ENCODE peak calls at places on chromosomes 3 and 15, in six cellular contexts. One of them, this sample, is unnamed.

GRCh38 chr15:40409366-40409765 is 3.8 kb downstream of the IVD start:
- DNase-seq in SJSA1: no peak
- DNase-seq in kidney glomerular epithelial cell: no peak
- DNase-seq in stimulated activated CD4-positive, alpha-beta T cell treated with anti-CD3 and anti-CD28 coated beads, Interleukin-2, amount 100 ng/mL, for 48 hours: no peak
- DNase-seq in HT-29: no peak
- DNase-seq in AML-193: no peak
- DNase-seq in this sample: peak

GRCh38 chr3:187085021-187085666 is 54.2 kb downstream of the RPL39L start:
- DNase-seq in SJSA1: no peak
- DNase-seq in kidney glomerular epithelial cell: no peak
- DNase-seq in stimulated activated CD4-positive, alpha-beta T cell treated with anti-CD3 and anti-CD28 coated beads, Interleukin-2, amount 100 ng/mL, for 48 hours: no peak
- DNase-seq in HT-29: no peak
- DNase-seq in AML-193: no peak
- DNase-seq in this sample: no peak

GRCh38 chr15:40014390-40014789 is 24.6 kb downstream of the SRP14 start:
- DNase-seq in SJSA1: no peak
- DNase-seq in kidney glomerular epithelial cell: no peak
- DNase-seq in stimulated activated CD4-positive, alpha-beta T cell treated with anti-CD3 and anti-CD28 coated beads, Interleukin-2, amount 100 ng/mL, for 48 hours: no peak
- DNase-seq in HT-29: no peak
- DNase-seq in AML-193: no peak
- DNase-seq in this sample: no peak

GRCh38 chr3:62601238-62601856 is 228.0 kb upstream of the FEZF2 start:
- DNase-seq in SJSA1: no peak
- DNase-seq in kidney glomerular epithelial cell: no peak
- DNase-seq in stimulated activated CD4-positive, alpha-beta T cell treated with anti-CD3 and anti-CD28 coated beads, Interleukin-2, amount 100 ng/mL, for 48 hours: no peak
- DNase-seq in HT-29: no peak
- DNase-seq in AML-193: no peak
- DNase-seq in this sample: no peak

GRCh38 chr15:58380280-58380945 is 51.4 kb upstream of the LIPC start:
- DNase-seq in SJSA1: no peak
- DNase-seq in kidney glomerular epithelial cell: no peak
- DNase-seq in stimulated activated CD4-positive, alpha-beta T cell treated with anti-CD3 and anti-CD28 coated beads, Interleukin-2, amount 100 ng/mL, for 48 hours: no peak
- DNase-seq in HT-29: no peak
- DNase-seq in AML-193: no peak
- DNase-seq in this sample: no peak

GRCh38 chr3:119170821-119171220 is 2.6 kb upstream of the UPK1B start:
- DNase-seq in SJSA1: no peak
- DNase-seq in kidney glomerular epithelial cell: no peak
- DNase-seq in stimulated activated CD4-positive, alpha-beta T cell treated with anti-CD3 and anti-CD28 coated beads, Interleukin-2, amount 100 ng/mL, for 48 hours: no peak
- DNase-seq in HT-29: no peak
- DNase-seq in AML-193: no peak
- DNase-seq in this sample: no peak

GRCh38 chr3:97719156-97719821 is 45.3 kb upstream of the ARL6 start:
- DNase-seq in SJSA1: peak
- DNase-seq in kidney glomerular epithelial cell: peak
- DNase-seq in stimulated activated CD4-positive, alpha-beta T cell treated with anti-CD3 and anti-CD28 coated beads, Interleukin-2, amount 100 ng/mL, for 48 hours: peak
- DNase-seq in HT-29: peak
- DNase-seq in AML-193: peak
- DNase-seq in this sample: peak

GRCh38 chr15:52052076-52052935 is 33.3 kb downstream of the MAPK6 start:
- DNase-seq in SJSA1: no peak
- DNase-seq in kidney glomerular epithelial cell: no peak
- DNase-seq in stimulated activated CD4-positive, alpha-beta T cell treated with anti-CD3 and anti-CD28 coated beads, Interleukin-2, amount 100 ng/mL, for 48 hours: no peak
- DNase-seq in HT-29: no peak
- DNase-seq in AML-193: peak
- DNase-seq in this sample: no peak

GRCh38 chr15:49863431-49864205 is 242.8 kb downstream of the DTWD1 start:
- DNase-seq in SJSA1: no peak
- DNase-seq in kidney glomerular epithelial cell: no peak
- DNase-seq in stimulated activated CD4-positive, alpha-beta T cell treated with anti-CD3 and anti-CD28 coated beads, Interleukin-2, amount 100 ng/mL, for 48 hours: no peak
- DNase-seq in HT-29: no peak
- DNase-seq in AML-193: no peak
- DNase-seq in this sample: no peak

GRCh38 chr3:163490119-163490518 is 1588.2 kb downstream of the SI start:
- DNase-seq in SJSA1: no peak
- DNase-seq in kidney glomerular epithelial cell: peak
- DNase-seq in stimulated activated CD4-positive, alpha-beta T cell treated with anti-CD3 and anti-CD28 coated beads, Interleukin-2, amount 100 ng/mL, for 48 hours: peak
- DNase-seq in HT-29: peak
- DNase-seq in AML-193: peak
- DNase-seq in this sample: no peak